ENCODE peak calls at places on chromosomes 1 and 21, in nine cellular contexts. Q, K, X, Y, J, I, T, H and A are unnamed samples.

GRCh38 chr1:245931450-245931849 is 575.6 kb downstream of the SMYD3 start:
- DNase-seq in J (no peak), I (no peak), H (no peak), T (no peak), K (no peak), X (no peak), Y (no peak), Q (no peak), A (no peak)

GRCh38 chr1:42970143-42970542 is 11.5 kb upstream of the SLC2A1 start:
- DNase-seq in T (no peak), X (no peak), H (no peak), Y (no peak), K (no peak), J (no peak), I (no peak), Q (no peak), A (no peak)

GRCh38 chr1:7386226-7387052 is 384.7 kb upstream of the VAMP3 start:
- DNase-seq in Y (no peak), I (no peak), X (no peak), J (no peak), K (peak; percentile 40), T (no peak), H (no peak), Q (no peak), A (no peak)

GRCh38 chr1:116359060-116359830 is 13.8 kb upstream of the ATP1A1 start:
- DNase-seq in X (no peak), K (no peak), Y (peak; percentile 52), Q (peak; percentile 48), J (no peak), T (no peak), I (no peak), H (no peak), A (no peak)

GRCh38 chr1:211975152-211975941 is 60.0 kb downstream of the INTS7 start:
- DNase-seq in H (no peak), Q (no peak), Y (no peak), K (no peak), T (no peak), J (no peak), X (no peak), I (no peak), A (no peak)

GRCh38 chr1:9909222-9910046 is 635 bp downstream of the CTNNBIP1 start:
- DNase-seq in H (no peak), T (no peak), J (no peak), X (no peak), Y (peak; percentile 30), K (no peak), I (peak; percentile 19), Q (no peak), A (no peak)

GRCh38 chr1:3954391-3955160 is 54.5 kb upstream of the C1orf174 start:
- DNase-seq in X (no peak), T (no peak), J (no peak), Y (no peak), H (no peak), K (no peak), Q (no peak), I (no peak), A (no peak)

GRCh38 chr21:43864313-43864805 is 664 bp upstream of the AGPAT3 start:
- DNase-seq in Q (peak; percentile 29), J (no peak), Y (no peak), H (no peak), I (peak; percentile 11), T (no peak), K (no peak), X (peak; percentile 40), A (no peak)

GRCh38 chr1:180680558-180681144 is 48.8 kb downstream of the XPR1 start:
- DNase-seq in Q (peak; percentile 69), T (no peak), H (no peak), I (no peak), K (no peak), Y (peak; percentile 20), X (no peak), J (no peak), A (no peak)